ENCODE peak calls at places on chromosomes 16 and 17, in seven cellular contexts. C, F, H, D, J, G and Y are unnamed samples.

GRCh38 chr17:55926276-55926995 is 175.6 kb downstream of the PCTP start:
- DNase-seq in C (no peak), F (peak; percentile 35), H (peak; percentile 53), D (no peak), J (no peak), G (no peak), Y (no peak)

GRCh38 chr17:80409626-80410025 is 5.3 kb upstream of the ENDOV start:
- DNase-seq in C (no peak), F (no peak), H (no peak), D (no peak), J (no peak), G (no peak), Y (no peak)

GRCh38 chr17:60442271-60443201 is 20.2 kb downstream of the CHCT1 start:
- DNase-seq in C (no peak), F (no peak), H (no peak), D (no peak), J (no peak), G (no peak), Y (no peak)

GRCh38 chr17:50468120-50469004 is at the start of gene CHAD:
- DNase-seq in C (no peak), F (no peak), H (peak; percentile 61), D (no peak), J (no peak), G (peak; percentile 54), Y (no peak)

GRCh38 chr17:40518401-40519088 is 17.1 kb upstream of the TNS4 start:
- DNase-seq in C (no peak), F (no peak), H (peak; percentile 73), D (peak; percentile 77), J (no peak), G (no peak), Y (no peak)

GRCh38 chr17:22233382-22233781 is 541.1 kb downstream of the KCNJ18 start:
- DNase-seq in C (no peak), F (no peak), H (no peak), D (no peak), J (no peak), G (no peak), Y (no peak)

GRCh38 chr16:66427451-66427860 is 361 bp downstream of the BEAN1 start:
- DNase-seq in C (no peak), F (no peak), H (no peak), D (peak; percentile 37), J (no peak), G (no peak), Y (no peak)

GRCh38 chr17:68103148-68103547 is 67.6 kb downstream of the KPNA2 start:
- DNase-seq in C (no peak), F (no peak), H (no peak), D (no peak), J (no peak), G (no peak), Y (no peak)

GRCh38 chr17:31829649-31830048 is 29.4 kb downstream of the COPRS start:
- DNase-seq in C (no peak), F (no peak), H (no peak), D (no peak), J (no peak), G (no peak), Y (no peak)

GRCh38 chr16:13873835-13874438 is 46.0 kb upstream of the ERCC4 start:
- DNase-seq in C (no peak), F (peak; percentile 41), H (peak; percentile 54), D (no peak), J (no peak), G (peak; percentile 75), Y (no peak)

GRCh38 chr17:67995568-67996191 is 589 bp downstream of the C17orf58 start:
- DNase-seq in C (peak; percentile 29), F (no peak), H (peak; percentile 63), D (peak; percentile 49), J (no peak), G (peak; percentile 65), Y (no peak)

GRCh38 chr17:65633988-65634387 is 72.5 kb upstream of the AXIN2 start:
- DNase-seq in C (no peak), F (no peak), H (no peak), D (no peak), J (no peak), G (no peak), Y (no peak)

GRCh38 chr16:83345846-83346245 is 461.9 kb upstream of the HSBP1 start:
- DNase-seq in C (no peak), F (no peak), H (no peak), D (no peak), J (no peak), G (peak; percentile 8), Y (no peak)

GRCh38 chr17:1038459-1039118 is 41.7 kb downstream of the TIMM22 start:
- DNase-seq in C (no peak), F (no peak), H (no peak), D (no peak), J (no peak), G (peak; percentile 48), Y (no peak)

GRCh38 chr17:8162997-8163977 is 539 bp upstream of the VAMP2 start:
- DNase-seq in C (peak; percentile 58), F (no peak), H (peak; percentile 95), D (no peak), J (no peak), G (peak; percentile 70), Y (no peak)

GRCh38 chr17:1604831-1605528 is 23.7 kb downstream of the SLC43A2 start:
- DNase-seq in C (peak; percentile 60), F (no peak), H (peak; percentile 65), D (no peak), J (no peak), G (peak; percentile 52), Y (no peak)

GRCh38 chr16:51119576-51120288 is 31.3 kb downstream of the SALL1 start:
- DNase-seq in C (no peak), F (no peak), H (no peak), D (no peak), J (no peak), G (no peak), Y (no peak)

GRCh38 chr17:79849953-79850352 is 10.7 kb upstream of the CBX4 start:
- DNase-seq in C (no peak), F (no peak), H (no peak), D (no peak), J (no peak), G (peak; percentile 84), Y (no peak)

GRCh38 chr17:75830168-75831031 is 13.8 kb downstream of the UNC13D start:
- DNase-seq in C (no peak), F (peak; percentile 63), H (peak; percentile 95), D (peak; percentile 72), J (no peak), G (peak; percentile 71), Y (no peak)

GRCh38 chr17:53912117-53912516 is 89.4 kb downstream of the KIF2B start:
- DNase-seq in C (no peak), F (no peak), H (no peak), D (no peak), J (no peak), G (no peak), Y (no peak)

GRCh38 chr17:7015587-7016020 is 3.2 kb downstream of the RNASEK start:
- DNase-seq in C (no peak), F (no peak), H (no peak), D (no peak), J (no peak), G (no peak), Y (peak; percentile 65)

GRCh38 chr17:5740937-5741336 is 156.6 kb upstream of the NLRP1 start:
- DNase-seq in C (no peak), F (no peak), H (peak; percentile 18), D (no peak), J (no peak), G (no peak), Y (no peak)

DNA sequence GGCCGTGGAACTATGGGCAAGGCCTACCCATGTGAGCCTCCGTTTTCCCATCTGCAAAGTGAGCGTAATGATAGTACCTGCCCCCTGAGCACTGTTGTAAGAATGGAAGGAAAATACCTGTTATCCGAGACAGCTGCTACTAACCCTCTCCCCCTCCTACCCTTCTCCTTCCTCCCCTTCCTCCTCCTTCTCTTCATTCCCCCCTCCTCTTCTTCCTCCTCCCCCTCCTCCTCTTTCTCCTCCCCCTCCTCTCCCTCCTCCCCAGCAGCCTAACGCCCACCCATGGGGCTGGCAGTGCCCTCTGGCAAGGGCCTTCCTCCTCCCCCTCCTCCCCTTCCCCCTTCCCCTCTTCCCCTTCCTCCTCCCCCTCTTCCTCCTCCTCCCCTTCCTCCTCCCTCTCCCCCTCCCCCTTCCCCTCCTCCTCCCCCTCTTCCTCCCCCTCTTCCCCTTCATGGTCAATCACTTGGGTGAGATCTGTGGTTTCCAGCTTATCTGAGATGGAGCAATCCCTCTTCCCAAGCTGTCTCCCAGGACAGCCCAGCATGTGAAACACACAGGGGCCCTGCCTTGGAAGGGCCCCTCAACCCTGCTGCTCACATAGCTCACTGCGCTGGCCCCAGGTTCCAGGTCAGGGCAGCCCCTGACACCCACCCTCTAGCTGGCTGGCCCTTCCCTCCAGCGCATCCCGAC is 6.4 kb downstream of the ZFPM1 start:
- DNase-seq in C (no peak), F (no peak), H (no peak), D (no peak), J (no peak), G (no peak), Y (no peak)
- H3K4me1 ChIP-seq in C (peaks cover 14% of the 10 kb centered on the region), F (peaks cover 7% of the 10 kb centered on the region), H (peaks cover 3% of the 10 kb centered on the region), D (peaks cover 23% of the 10 kb centered on the region), J (peaks cover 11% of the 10 kb centered on the region), G (peaks cover 22% of the 10 kb centered on the region), Y (peaks cover under 1% of the 10 kb centered on the region)

GRCh38 chr17:15051913-15052312 is 213.2 kb downstream of the PMP22 start:
- DNase-seq in C (no peak), F (no peak), H (no peak), D (no peak), J (no peak), G (no peak), Y (no peak)
- H3K27ac ChIP-seq in C (no peak overlapping the region), F (no peak overlapping the region), H (no peak overlapping the region), D (no peak overlapping the region), J (no peak overlapping the region), G (no peak overlapping the region), Y (no peak overlapping the region)

DNA sequence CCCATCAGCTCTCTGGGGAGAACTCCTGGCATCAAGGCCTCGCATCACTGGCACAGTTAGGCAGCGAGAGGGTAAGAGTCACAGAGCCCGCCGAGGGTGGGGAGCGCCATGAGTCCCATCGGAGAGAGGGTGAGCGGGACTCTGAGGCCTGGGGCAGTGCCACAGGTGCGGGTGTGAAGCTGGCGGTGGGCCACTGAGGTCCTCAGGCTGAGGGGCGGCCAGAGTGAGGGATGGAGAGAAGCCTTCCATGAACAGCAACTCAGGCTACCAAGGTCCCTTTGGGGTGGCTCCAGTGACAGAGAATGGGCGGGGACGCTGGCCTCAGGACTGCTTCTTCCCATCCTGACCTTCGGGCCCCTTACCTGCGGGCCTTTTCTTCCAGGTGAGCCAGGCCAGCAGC is 149.4 kb upstream of the GSE1 start:
- DNase-seq in C (no peak), F (no peak), H (no peak), D (no peak), J (no peak), G (no peak), Y (no peak)
- H3K4me1 ChIP-seq in C (peaks cover 47% of the 10 kb centered on the region), F (peaks cover 14% of the 10 kb centered on the region), H (peaks cover 8% of the 10 kb centered on the region), D (peaks cover 13% of the 10 kb centered on the region), J (peaks cover 18% of the 10 kb centered on the region), G (peaks cover 39% of the 10 kb centered on the region), Y (peaks cover 23% of the 10 kb centered on the region)

DNA sequence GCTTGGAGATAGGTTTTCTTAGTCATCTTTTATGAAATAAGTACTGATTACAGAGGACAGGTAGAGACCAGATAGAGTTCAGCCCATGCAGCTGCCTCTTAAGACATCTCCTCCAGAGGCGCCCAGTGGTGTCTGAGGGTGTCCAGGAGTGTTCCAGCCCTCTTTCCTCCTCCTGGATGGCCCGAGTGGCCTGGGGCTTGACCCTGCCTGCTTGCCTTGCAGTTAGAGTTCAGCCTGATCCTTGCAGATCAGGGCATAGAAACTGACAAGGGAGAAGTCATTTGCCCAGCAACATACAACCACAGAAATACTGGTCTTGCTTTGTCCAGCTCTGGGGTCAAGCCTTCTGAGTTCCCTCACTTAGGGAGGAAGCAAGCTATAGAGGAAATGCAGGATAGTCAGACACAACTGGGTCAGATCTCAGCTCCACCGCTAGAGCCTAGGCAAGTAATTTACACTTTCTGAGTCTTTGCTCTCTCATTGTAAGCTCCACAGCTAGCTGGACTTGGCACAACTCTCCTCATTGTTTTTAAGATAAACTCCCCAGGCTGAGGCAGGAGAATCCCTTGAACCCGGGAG is 3.6 kb upstream of the CCL1 start:
- DNase-seq in C (no peak), F (no peak), H (peak; percentile 20), D (no peak), J (no peak), G (no peak), Y (no peak)
- H3K27ac ChIP-seq in C (no peak overlapping the region), F (no peak overlapping the region), H (no peak overlapping the region), D (no peak overlapping the region), J (no peak overlapping the region), G (no peak overlapping the region), Y (no peak overlapping the region)